ENCODE peak calls at places on chromosomes 2 and 18, in four cellular contexts. B is HepG2, R is H1, W is GM12878. Q is an unnamed sample.
A peak's percentile ranks its signal among the peaks of the same experiment; 100 is the strongest.

GRCh38 chr2:203740741-203741363 is 34.4 kb downstream of the CD28 start:
- DNase-seq in B (no peak), R (no peak), W (no peak), Q (no peak)

GRCh38 chr18:33097126-33097525 is 324.3 kb upstream of the KLHL14 start:
- DNase-seq in B (no peak), R (no peak), W (no peak), Q (no peak)

GRCh38 chr2:130728007-130728454 is 839 bp upstream of the GPR148 start:
- DNase-seq in B (no peak), R (no peak), W (no peak), Q (no peak)

GRCh38 chr2:120442541-120442922 is 96.6 kb downstream of the INHBB start:
- DNase-seq in B (no peak), R (no peak), W (no peak), Q (no peak)

GRCh38 chr2:85998071-85998991 is 107.4 kb downstream of the POLR1A start:
- DNase-seq in B (no peak), R (no peak), W (no peak), Q (no peak)

GRCh38 chr2:43623052-43623451 is 14.0 kb upstream of the PLEKHH2 start:
- DNase-seq in B (no peak), R (no peak), W (no peak), Q (no peak)

GRCh38 chr2:229920011-229920781 is 1.6 kb downstream of the TRIP12 start:
- DNase-seq in B (peak; percentile 27), R (no peak), W (no peak), Q (peak; percentile 35)

GRCh38 chr2:88832992-88833389 is 141.5 kb downstream of the RPIA start:
- DNase-seq in B (no peak), R (no peak), W (no peak), Q (no peak)

GRCh38 chr2:149307014-149307413 is 23.4 kb upstream of the LYPD6 start:
- DNase-seq in B (no peak), R (no peak), W (no peak), Q (no peak)

GRCh38 chr2:175463639-175464310 is 282.3 kb upstream of the ATP5MC3 start:
- DNase-seq in B (peak; percentile 18), R (no peak), W (no peak), Q (no peak)

GRCh38 chr2:140892911-140893637 is 1237.7 kb downstream of the LRP1B start:
- DNase-seq in B (no peak), R (no peak), W (no peak), Q (no peak)

GRCh38 chr2:121567957-121568409 is 37.3 kb downstream of the RNU4ATAC start:
- DNase-seq in B (peak; percentile 95), R (no peak), W (no peak), Q (no peak)

GRCh38 chr2:27431395-27431794 is 3.0 kb downstream of the NRBP1 start:
- DNase-seq in B (peak; percentile 40), R (no peak), W (no peak), Q (no peak)

GRCh38 chr2:128986026-128986720 is 667.5 kb upstream of the HS6ST1 start:
- DNase-seq in B (no peak), R (no peak), W (no peak), Q (no peak)

GRCh38 chr2:48560546-48561209 is 30.7 kb downstream of the STON1 start:
- DNase-seq in B (no peak), R (no peak), W (no peak), Q (no peak)

GRCh38 chr2:58428553-58429284 is 187.6 kb upstream of the FANCL start:
- DNase-seq in B (no peak), R (peak; percentile 82), W (no peak), Q (no peak)

GRCh38 chr18:79411614-79412526 is 16.1 kb downstream of the NFATC1 start:
- DNase-seq in B (no peak), R (no peak), W (no peak), Q (no peak)

GRCh38 chr2:42722328-42723190 is 41.4 kb downstream of the OXER1 start:
- DNase-seq in B (no peak), R (no peak), W (peak; percentile 91), Q (no peak)

GRCh38 chr18:80232710-80233109 is 14.6 kb downstream of the PARD6G start:
- DNase-seq in B (no peak), R (peak; percentile 27), W (no peak), Q (no peak)

GRCh38 chr2:79437416-79438281 is 75.2 kb upstream of the CTNNA2 start:
- DNase-seq in B (no peak), R (peak; percentile 47), W (no peak), Q (no peak)

GRCh38 chr2:156333951-156334495 is 1.5 kb upstream of the NR4A2 start:
- DNase-seq in B (peak; percentile 15), R (peak; percentile 81), W (no peak), Q (no peak)

GRCh38 chr2:56348382-56348781 is 164.6 kb downstream of the CCDC85A start:
- DNase-seq in B (no peak), R (no peak), W (peak; percentile 13), Q (no peak)

GRCh38 chr2:113141451-113141850 is 14.1 kb downstream of the IL1RN start:
- DNase-seq in B (no peak), R (no peak), W (no peak), Q (no peak)

GRCh38 chr2:46339676-46340459 is 42.7 kb downstream of the EPAS1 start:
- DNase-seq in B (peak; percentile 47), R (no peak), W (no peak), Q (peak; percentile 96)

GRCh38 chr18:62979172-62979571 is 263.8 kb downstream of the PHLPP1 start:
- DNase-seq in B (no peak), R (no peak), W (no peak), Q (no peak)

GRCh38 chr2:204468689-204469429 is 76.4 kb upstream of the PARD3B start:
- DNase-seq in B (no peak), R (no peak), W (no peak), Q (no peak)

GRCh38 chr2:162092656-162093556 is 18.9 kb upstream of the DPP4 start:
- DNase-seq in B (no peak), R (no peak), W (no peak), Q (no peak)

GRCh38 chr2:178152977-178153376 is 40.7 kb downstream of the RBM45 start:
- DNase-seq in B (no peak), R (no peak), W (no peak), Q (no peak)

GRCh38 chr18:48034651-48035555 is 104.4 kb upstream of the SMAD2 start:
- DNase-seq in B (no peak), R (no peak), W (no peak), Q (no peak)

GRCh38 chr2:126802316-126802715 is 96.4 kb upstream of the TEX51 start:
- DNase-seq in B (no peak), R (peak; percentile 43), W (no peak), Q (no peak)

GRCh38 chr2:28705743-28706142 is 45.9 kb upstream of the PPP1CB start:
- DNase-seq in B (no peak), R (no peak), W (no peak), Q (no peak)
- TF ChIP-seq YY1 in B (no peak), R (no peak), W (no peak), Q (no peak)

GRCh38 chr2:1510184-1510583 is 96.9 kb downstream of the TPO start:
- DNase-seq in B (no peak), R (no peak), W (no peak), Q (no peak)

GRCh38 chr2:1514391-1515072 is 101.3 kb downstream of the TPO start:
- DNase-seq in B (no peak), R (no peak), W (no peak), Q (no peak)

GRCh38 chr2:1511455-1511854 is 98.2 kb downstream of the TPO start:
- DNase-seq in B (no peak), R (no peak), W (no peak), Q (no peak)

GRCh38 chr2:1515073-1515430 is 101.8 kb downstream of the TPO start:
- DNase-seq in B (no peak), R (no peak), W (no peak), Q (no peak)

GRCh38 chr2:1512321-1513289 is 99.3 kb downstream of the TPO start:
- DNase-seq in B (no peak), R (no peak), W (no peak), Q (no peak)
- TF ChIP-seq HDAC6 in B (no peak), R (no peak), W (no peak), Q (no peak)

DNA sequence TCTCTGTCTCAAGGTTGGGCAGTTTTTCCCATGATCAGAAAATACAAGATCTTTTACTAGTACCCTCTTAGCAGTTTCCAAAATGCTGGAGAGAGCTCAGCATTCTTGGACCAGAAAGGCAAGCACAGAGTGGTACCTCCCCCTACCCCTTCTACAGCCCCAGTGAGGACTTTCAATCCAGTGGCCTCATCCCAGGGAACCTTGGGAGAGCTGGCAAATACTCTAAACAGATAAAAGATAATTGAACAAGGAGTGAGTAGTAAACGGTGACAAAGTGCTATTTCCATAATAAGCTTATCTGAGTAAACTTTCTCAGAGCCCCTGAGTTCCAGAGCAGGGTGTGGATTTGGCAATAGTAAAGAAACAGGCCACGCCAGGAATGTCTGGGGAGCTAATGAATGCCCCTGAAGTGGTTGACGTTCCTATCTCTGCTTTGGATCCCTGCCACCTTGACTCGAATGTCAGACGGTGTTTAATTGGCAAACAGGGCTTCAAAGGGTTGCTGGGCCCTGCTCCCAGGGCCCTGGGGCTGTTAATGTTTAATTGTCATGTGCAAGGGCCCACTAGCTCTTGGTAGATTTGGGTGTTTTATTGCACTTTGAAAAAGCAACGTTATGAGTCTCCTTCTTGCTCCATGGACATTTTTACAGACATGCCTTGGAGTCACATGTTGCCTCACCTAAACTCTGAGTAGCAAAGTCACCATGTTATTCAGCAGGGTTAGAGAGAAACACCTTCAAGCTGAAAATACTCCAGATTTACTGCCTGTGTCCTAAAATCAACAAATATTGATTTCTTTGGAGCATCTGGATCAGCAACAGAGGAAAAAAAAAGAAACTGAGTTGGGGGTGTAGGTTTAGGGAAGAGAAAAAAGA is 239.9 kb downstream of the CYRIA start:
- DNase-seq in B (peak; percentile 95), R (no peak), W (no peak), Q (no peak)
- TF ChIP-seq SIN3A in B (no peak), R (no peak), W (no peak), Q (no peak)

GRCh38 chr2:169366066-169366465 is 3.7 kb upstream of the LRP2 start:
- DNase-seq in B (no peak), R (no peak), W (no peak), Q (no peak)
- TF ChIP-seq YY1 in B (no peak), R (no peak), W (no peak), Q (no peak)

DNA sequence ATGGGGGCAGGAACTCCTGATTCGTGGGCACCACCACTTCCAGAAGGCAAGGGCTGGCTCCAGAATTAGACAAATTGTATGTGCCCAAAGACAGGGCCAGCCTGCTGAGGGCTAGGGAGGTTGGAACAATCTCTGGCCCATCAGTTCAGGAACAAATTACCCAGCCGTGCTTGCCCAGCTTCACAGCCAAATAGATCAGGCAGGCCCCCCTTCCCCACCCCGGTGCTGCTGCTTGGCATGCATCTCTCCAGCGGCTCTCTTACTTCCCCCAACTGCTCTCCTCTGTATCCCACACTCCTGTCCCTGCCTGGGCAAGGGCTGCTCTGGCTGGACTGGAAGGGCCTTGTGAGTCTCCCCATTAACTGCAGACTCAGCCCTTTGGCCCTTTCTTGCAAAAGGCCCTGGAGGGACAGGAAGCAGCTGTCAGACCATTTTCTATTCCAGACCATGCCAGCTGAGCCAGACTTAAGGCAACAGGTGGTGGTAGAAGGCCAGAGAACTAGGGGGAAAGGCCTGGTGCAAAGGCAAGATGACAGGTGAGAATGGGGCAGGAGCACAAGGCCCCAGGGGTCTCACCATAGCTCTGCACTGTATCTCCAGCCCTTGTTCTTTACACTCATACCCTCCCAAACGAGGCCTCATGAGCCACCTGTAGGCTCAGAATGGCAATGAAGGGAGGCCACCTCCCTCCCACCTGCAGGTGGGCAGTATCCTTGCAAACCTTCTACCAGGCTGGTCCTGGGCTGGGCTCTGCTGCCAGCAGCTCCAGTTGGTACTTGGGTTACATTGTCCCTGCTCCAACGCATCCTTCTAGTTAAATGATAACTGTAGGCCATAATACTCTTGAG is 30.7 kb upstream of the ACAA2 start:
- DNase-seq in B (no peak), R (no peak), W (no peak), Q (no peak)
- TF ChIP-seq HDAC6 in B (no peak), R (no peak), W (no peak), Q (no peak)